ENCODE peak calls at places on chromosomes 5 and 9, in four cellular contexts. X is H1, N is IMR-90, O is H9. Q is an unnamed sample.

GRCh38 chr9:117678882-117679281 is 25.3 kb upstream of the TLR4 start:
- DNase-seq in X (no peak), N (no peak), O (no peak), Q (no peak)

GRCh38 chr5:10452768-10453331 is 11.2 kb downstream of the ROPN1L start:
- DNase-seq in X (no peak), N (peak; percentile 95), O (peak; percentile 45), Q (peak; percentile 89)

GRCh38 chr9:69193685-69194032 is 19.6 kb downstream of the TJP2 start:
- DNase-seq in X (no peak), N (no peak), O (no peak), Q (peak; percentile 65)

GRCh38 chr5:116379306-116379705 is 195.3 kb downstream of the SEMA6A start:
- DNase-seq in X (no peak), N (no peak), O (no peak), Q (no peak)

GRCh38 chr5:52692039-52692438 is 95.7 kb upstream of the ITGA1 start:
- DNase-seq in X (no peak), N (peak; percentile 87), O (no peak), Q (no peak)

GRCh38 chr5:56164371-56164770 is 68.8 kb downstream of the ANKRD55 start:
- DNase-seq in X (no peak), N (no peak), O (no peak), Q (no peak)

GRCh38 chr5:167993771-167994170 is 297.7 kb upstream of the WWC1 start:
- DNase-seq in X (no peak), N (no peak), O (no peak), Q (no peak)

GRCh38 chr9:124132671-124133147 is 121.1 kb downstream of the LHX2 start:
- DNase-seq in X (no peak), N (peak; percentile 16), O (no peak), Q (peak; percentile 79)

GRCh38 chr9:72473474-72474241 is 47.8 kb upstream of the TMC1 start:
- DNase-seq in X (no peak), N (peak; percentile 91), O (no peak), Q (no peak)

GRCh38 chr5:88391116-88391515 is 122.5 kb upstream of the TMEM161B start:
- DNase-seq in X (no peak), N (no peak), O (no peak), Q (peak; percentile 22)

GRCh38 chr5:55538621-55539020 is 3.9 kb upstream of the PLPP1 start:
- DNase-seq in X (no peak), N (no peak), O (no peak), Q (no peak)

GRCh38 chr9:3916984-3917383 is 382.9 kb downstream of the GLIS3 start:
- DNase-seq in X (no peak), N (peak; percentile 82), O (no peak), Q (no peak)

GRCh38 chr5:127313847-127314473 is 23.4 kb downstream of the MEGF10 start:
- DNase-seq in X (no peak), N (peak; percentile 52), O (peak; percentile 68), Q (peak; percentile 60)

GRCh38 chr5:14204011-14204670 is 61.0 kb downstream of the TRIO start:
- DNase-seq in X (no peak), N (no peak), O (no peak), Q (no peak)

GRCh38 chr9:107710552-107710951 is 221.0 kb upstream of the KLF4 start:
- DNase-seq in X (no peak), N (peak; percentile 12), O (no peak), Q (no peak)

GRCh38 chr5:67516959-67517358 is 320.4 kb upstream of the CD180 start:
- DNase-seq in X (no peak), N (no peak), O (no peak), Q (peak; percentile 3)

GRCh38 chr5:138653502-138653901 is 78.3 kb upstream of the HSPA9 start:
- DNase-seq in X (no peak), N (peak; percentile 35), O (no peak), Q (no peak)

GRCh38 chr5:154276932-154277331 is 86.4 kb downstream of the GALNT10 start:
- DNase-seq in X (no peak), N (peak; percentile 97), O (no peak), Q (no peak)

GRCh38 chr9:19232117-19232829 is 1.8 kb downstream of the DENND4C start:
- DNase-seq in X (no peak), N (peak; percentile 2), O (no peak), Q (no peak)

GRCh38 chr9:112145886-112146285 is 29.2 kb downstream of the SUSD1 start:
- DNase-seq in X (no peak), N (peak; percentile 11), O (peak; percentile 63), Q (peak; percentile 76)

GRCh38 chr9:137604345-137605145 is 941 bp upstream of the ARRDC1 start:
- DNase-seq in X (no peak), N (no peak), O (no peak), Q (no peak)

GRCh38 chr5:150529147-150529546 is 21.2 kb downstream of the NDST1 start:
- DNase-seq in X (no peak), N (no peak), O (no peak), Q (no peak)

GRCh38 chr5:171450423-171451246 is 31.2 kb downstream of the FGF18 start:
- DNase-seq in X (no peak), N (peak; percentile 73), O (peak; percentile 66), Q (peak; percentile 70)

GRCh38 chr9:110050925-110051355 is 157.0 kb downstream of the C9orf152 start:
- DNase-seq in X (no peak), N (peak; percentile 95), O (no peak), Q (peak; percentile 32)

GRCh38 chr5:61010759-61011460 is 65.9 kb downstream of the NDUFAF2 start:
- DNase-seq in X (peak; percentile 13), N (peak; percentile 13), O (peak; percentile 51), Q (peak; percentile 84)

GRCh38 chr5:179505636-179506261 is 44.6 kb upstream of the RUFY1 start:
- DNase-seq in X (no peak), N (no peak), O (no peak), Q (no peak)

GRCh38 chr5:116395708-116396203 is 178.9 kb downstream of the SEMA6A start:
- DNase-seq in X (no peak), N (no peak), O (no peak), Q (peak; percentile 56)

GRCh38 chr5:59116231-59116900 is 533.5 kb downstream of the RAB3C start:
- DNase-seq in X (no peak), N (peak; percentile 71), O (no peak), Q (no peak)

GRCh38 chr9:114893221-114893620 is 37.2 kb downstream of the TNFSF8 start:
- DNase-seq in X (no peak), N (no peak), O (no peak), Q (no peak)

GRCh38 chr9:71592400-71592799 is 175.9 kb downstream of the CEMIP2 start:
- DNase-seq in X (no peak), N (peak; percentile 3), O (no peak), Q (no peak)

GRCh38 chr9:76537150-76537646 is 78.2 kb downstream of the GCNT1 start:
- DNase-seq in X (no peak), N (no peak), O (no peak), Q (no peak)

GRCh38 chr5:112885001-112885400 is 23.9 kb downstream of the SRP19 start:
- DNase-seq in X (no peak), N (no peak), O (no peak), Q (no peak)

GRCh38 chr5:136432705-136433104 is 67.4 kb upstream of the TRPC7 start:
- DNase-seq in X (no peak), N (no peak), O (no peak), Q (no peak)

GRCh38 chr9:93597871-93598646 is 21.7 kb downstream of the PHF2 start:
- DNase-seq in X (no peak), N (no peak), O (no peak), Q (no peak)

GRCh38 chr9:137339606-137340462 is 37.8 kb upstream of the NRARP start:
- DNase-seq in X (no peak), N (peak; percentile 34), O (no peak), Q (no peak)

GRCh38 chr5:157924931-157925729 is 66.2 kb upstream of the CLINT1 start:
- DNase-seq in X (no peak), N (no peak), O (no peak), Q (no peak)

GRCh38 chr5:36355513-36355912 is 53.8 kb upstream of the RANBP3L start:
- DNase-seq in X (no peak), N (no peak), O (no peak), Q (peak; percentile 15)

GRCh38 chr5:51385214-51385613 is 2.0 kb downstream of the ISL1 start:
- DNase-seq in X (no peak), N (no peak), O (no peak), Q (no peak)
- H3K27me3 ChIP-seq in X (peaks cover 63% of the 10 kb centered on the region), N (peaks cover 57% of the 10 kb centered on the region), O (peaks cover 74% of the 10 kb centered on the region), Q (peaks cover 6% of the 10 kb centered on the region)

GRCh38 chr5:90297045-90297764 is 112.4 kb downstream of the CETN3 start:
- DNase-seq in X (no peak), N (no peak), O (peak; percentile 37), Q (peak; percentile 92)
- H3K56ac ChIP-seq in X (no peak overlapping the region), N (no peak overlapping the region), O (no peak overlapping the region), Q (no peak overlapping the region)

GRCh38 chr9:134145262-134145661 is 9.4 kb downstream of the WDR5 start:
- DNase-seq in X (no peak), N (no peak), O (no peak), Q (no peak)

GRCh38 chr9:134139081-134139480 is 3.2 kb downstream of the WDR5 start:
- DNase-seq in X (no peak), N (peak; percentile 44), O (no peak), Q (no peak)

GRCh38 chr9:134144801-134145200 is 8.9 kb downstream of the WDR5 start:
- DNase-seq in X (no peak), N (peak; percentile 25), O (no peak), Q (no peak)

GRCh38 chr9:134138292-134138691 is 2.4 kb downstream of the WDR5 start:
- DNase-seq in X (no peak), N (no peak), O (no peak), Q (no peak)

DNA sequence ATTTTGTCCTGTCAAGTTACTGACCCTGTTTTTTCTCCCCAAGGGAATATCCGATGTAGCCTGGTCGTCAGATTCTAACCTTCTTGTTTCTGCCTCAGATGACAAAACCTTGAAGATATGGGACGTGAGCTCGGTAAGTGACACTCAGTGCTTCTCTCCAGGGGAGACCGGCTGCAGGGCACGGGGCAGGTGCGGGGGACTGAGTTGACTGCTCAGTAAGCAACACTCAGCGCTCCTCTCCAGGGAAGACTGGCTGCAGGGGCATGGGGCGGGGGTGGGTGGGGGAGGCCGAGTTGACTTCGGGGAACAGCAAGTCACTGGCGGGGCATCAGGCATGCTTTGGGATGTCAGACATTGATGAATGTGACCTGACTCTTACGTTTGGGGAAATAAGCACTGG is 6.0 kb downstream of the WDR5 start:
- DNase-seq in X (no peak), N (no peak), O (no peak), Q (no peak)
- H3K27me3 ChIP-seq in X (no peaks in the 10 kb centered on the region), N (no peaks in the 10 kb centered on the region), O (no peaks in the 10 kb centered on the region), Q (no peaks in the 10 kb centered on the region)

GRCh38 chr9:128998462-128998861 is 29.7 kb downstream of the SH3GLB2 start:
- DNase-seq in X (no peak), N (no peak), O (no peak), Q (no peak)

GRCh38 chr9:129001504-129002325 is 26.4 kb downstream of the SH3GLB2 start:
- DNase-seq in X (no peak), N (no peak), O (no peak), Q (no peak)

GRCh38 chr9:128995791-128996190 is 32.3 kb downstream of the SH3GLB2 start:
- DNase-seq in X (no peak), N (no peak), O (no peak), Q (no peak)

GRCh38 chr9:129002989-129003388 is 25.1 kb downstream of the SH3GLB2 start:
- DNase-seq in X (no peak), N (no peak), O (no peak), Q (no peak)

GRCh38 chr9:128999581-129000206 is 28.4 kb downstream of the SH3GLB2 start:
- DNase-seq in X (no peak), N (no peak), O (no peak), Q (no peak)
- H3K56ac ChIP-seq in X (no peak overlapping the region), N (no peak overlapping the region), O (no peak overlapping the region), Q (no peak overlapping the region)

Q was measured in mesendoderm.